ENCODE peak calls at places on chromosomes 11 and 22, in six cellular contexts. X is lower leg skin, U is adrenal gland, F is testis, S is A549, L is uterus. V is an unnamed sample.

GRCh38 chr11:130208241-130209127 is 48.9 kb downstream of the ST14 start:
- DNase-seq in F (no peak), U (no peak), L (no peak), S (no peak), X (no peak), V (no peak)

GRCh38 chr11:2533642-2534115 is 88.9 kb downstream of the KCNQ1 start:
- DNase-seq in L (peak), X (peak), S (no peak), U (peak), F (peak), V (peak)

GRCh38 chr11:74687237-74688005 is 43.8 kb downstream of the CHRDL2 start:
- DNase-seq in F (no peak), S (no peak), U (no peak), X (no peak), L (no peak), V (no peak)

GRCh38 chr22:39932918-39933649 is 27.1 kb upstream of the TMA7B start:
- DNase-seq in L (no peak), S (peak), F (no peak), X (no peak), U (peak), V (peak)

GRCh38 chr22:49769691-49770315 is 57.9 kb downstream of the BRD1 start:
- DNase-seq in U (no peak), F (no peak), L (no peak), S (no peak), X (no peak), V (no peak)

GRCh38 chr22:38841211-38841610 is 2.6 kb downstream of the NPTXR start:
- DNase-seq in L (no peak), S (no peak), U (no peak), F (no peak), X (no peak), V (no peak)

GRCh38 chr11:125091247-125091876 is 20.1 kb downstream of the TMEM218 start:
- DNase-seq in U (peak), L (no peak), S (peak), X (no peak), F (peak), V (peak)

GRCh38 chr11:86243377-86243776 is 1.2 kb upstream of the EED start:
- DNase-seq in L (no peak), S (no peak), X (no peak), U (no peak), F (no peak), V (no peak)

GRCh38 chr11:13551834-13552233 is 56.0 kb upstream of the PTH start:
- DNase-seq in U (no peak), L (no peak), S (no peak), X (no peak), F (no peak), V (no peak)

GRCh38 chr22:19761022-19761499 is 483 bp downstream of the TBX1 start:
- DNase-seq in S (no peak), X (no peak), F (no peak), U (no peak), L (no peak), V (no peak)

GRCh38 chr11:95378106-95378505 is 147.1 kb upstream of the SESN3 start:
- DNase-seq in L (no peak), F (no peak), X (no peak), S (no peak), U (no peak), V (no peak)

GRCh38 chr11:77372736-77373135 is 71.2 kb upstream of the GDPD4 start:
- DNase-seq in X (no peak), L (no peak), U (no peak), F (no peak), S (no peak), V (no peak)

GRCh38 chr11:121248496-121248895 is 44.1 kb upstream of the SC5D start:
- DNase-seq in U (no peak), S (no peak), F (no peak), L (no peak), X (no peak), V (no peak)

GRCh38 chr11:67154726-67155125 is 35.7 kb downstream of the KDM2A start:
- DNase-seq in S (no peak), X (no peak), F (no peak), L (no peak), U (no peak), V (no peak)

GRCh38 chr22:49976439-49977175 is 16.0 kb downstream of the PIM3 start:
- DNase-seq in L (no peak), U (no peak), F (no peak), X (peak), S (no peak), V (no peak)

GRCh38 chr11:116869610-116870009 is 32.2 kb upstream of the APOA1 start:
- DNase-seq in F (no peak), L (no peak), U (no peak), S (no peak), X (no peak), V (no peak)

GRCh38 chr22:48781868-48782267 is 1045.8 kb downstream of the BRD1 start:
- DNase-seq in U (no peak), S (no peak), L (no peak), X (no peak), F (no peak), V (no peak)

GRCh38 chr11:95345651-95346050 is 114.6 kb upstream of the SESN3 start:
- DNase-seq in X (no peak), L (no peak), S (no peak), U (no peak), F (no peak), V (no peak)

GRCh38 chr11:45739866-45740265 is 65.1 kb upstream of the SLC35C1 start:
- DNase-seq in X (no peak), L (no peak), S (no peak), U (no peak), F (no peak), V (no peak)

GRCh38 chr11:70783356-70783755 is 385.0 kb downstream of the CTTN start:
- DNase-seq in U (peak), F (no peak), X (no peak), L (no peak), S (no peak), V (no peak)

GRCh38 chr11:62400760-62401159 is 18.1 kb upstream of the SCGB1A1 start:
- DNase-seq in F (peak), S (no peak), X (peak), U (peak), L (peak), V (no peak)

GRCh38 chr22:49570032-49570848 is 257.4 kb downstream of the BRD1 start:
- DNase-seq in F (no peak), L (peak), X (no peak), S (no peak), U (no peak), V (no peak)

GRCh38 chr11:35598254-35599125 is 19.8 kb upstream of the FJX1 start:
- DNase-seq in X (no peak), S (no peak), F (no peak), U (no peak), L (no peak), V (no peak)

GRCh38 chr11:83836883-83837654 is 550.9 kb upstream of the CCDC90B start:
- DNase-seq in X (no peak), L (no peak), F (peak), U (peak), S (peak), V (peak)

GRCh38 chr11:75073459-75074190 is 23.1 kb downstream of the OR2AT4 start:
- DNase-seq in F (no peak), L (no peak), U (no peak), S (no peak), X (no peak), V (no peak)

GRCh38 chr11:123798079-123798478 is 8.1 kb downstream of the OR6M1 start:
- DNase-seq in F (peak), L (no peak), X (no peak), S (no peak), U (no peak), V (no peak)

GRCh38 chr11:111162306-111162705 is 83.2 kb upstream of the POU2AF2 start:
- DNase-seq in S (no peak), F (no peak), L (no peak), U (no peak), X (no peak), V (no peak)
- TF ChIP-seq POLR2A in S (no peak), F (no peak), L (no peak), U (no peak), X (no peak), V (no peak)

GRCh38 chr22:37604074-37604473 is 4.6 kb upstream of the GGA1 start:
- DNase-seq in F (no peak), X (no peak), S (no peak), U (no peak), L (no peak), V (no peak)

GRCh38 chr22:37604875-37605274 is 3.8 kb upstream of the GGA1 start:
- DNase-seq in L (no peak), U (no peak), F (no peak), X (no peak), S (no peak), V (no peak)

GRCh38 chr22:37601203-37601539 is 7.5 kb upstream of the GGA1 start:
- DNase-seq in X (no peak), L (no peak), S (no peak), U (no peak), F (no peak), V (no peak)

GRCh38 chr22:37599161-37599560 is 9.5 kb upstream of the GGA1 start:
- DNase-seq in F (peak), U (peak), S (no peak), L (no peak), X (peak), V (no peak)

DNA sequence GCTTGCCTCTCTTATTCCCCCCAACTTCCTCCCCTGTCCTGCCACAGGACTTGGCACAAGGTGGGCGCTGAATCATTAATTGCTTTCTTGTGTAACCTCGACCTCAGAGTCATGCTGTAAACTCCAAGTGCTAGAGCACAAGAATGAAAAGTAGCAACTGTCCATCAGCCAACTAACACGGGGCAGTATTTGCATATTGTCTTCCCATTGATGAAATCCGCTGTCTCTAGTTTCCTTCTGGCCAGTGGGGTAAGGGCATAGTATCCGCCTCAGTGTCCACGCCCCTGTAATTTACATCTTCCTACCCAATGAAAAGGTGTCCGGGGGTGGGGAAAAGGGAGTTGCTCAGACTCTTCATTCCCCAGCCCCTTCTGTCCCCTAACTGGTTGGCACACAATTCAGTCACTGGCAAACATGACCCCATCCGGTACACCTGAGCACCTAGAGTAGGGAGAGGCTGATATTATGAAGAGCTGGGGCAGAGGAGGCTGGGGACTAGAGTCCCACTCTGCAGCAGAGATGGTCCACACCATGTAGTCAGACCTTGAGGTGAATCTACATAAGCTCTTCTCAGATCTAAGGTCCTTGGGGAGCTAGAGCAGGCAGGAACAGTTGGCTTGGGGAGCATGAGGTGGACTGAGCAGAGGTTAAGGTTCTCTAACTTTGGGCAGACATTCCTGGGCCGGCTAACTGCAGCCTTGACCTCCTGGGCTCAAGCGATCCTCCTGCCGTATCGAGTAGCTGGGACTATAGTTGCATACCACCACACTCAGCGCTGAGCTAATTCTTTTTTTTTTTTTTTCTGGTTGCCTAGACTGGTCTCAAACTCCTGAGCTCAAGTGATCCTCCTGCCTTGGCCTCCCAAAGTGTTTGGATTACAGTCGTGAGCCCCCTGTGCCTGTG is 6.8 kb upstream of the GGA1 start:
- DNase-seq in X (no peak), F (peak), L (no peak), S (no peak), U (peak), V (peak)
- TF ChIP-seq POLR2A in X (no peak), F (no peak), L (no peak), S (no peak), U (no peak), V (no peak)

GRCh38 chr22:41531422-41531727 is 12.9 kb downstream of the POLR3H start:
- DNase-seq in S (no peak), U (no peak), L (no peak), F (no peak), X (no peak), V (no peak)

GRCh38 chr22:41534219-41534618 is 10.1 kb downstream of the POLR3H start:
- DNase-seq in S (no peak), X (no peak), U (no peak), L (no peak), F (no peak), V (no peak)

GRCh38 chr22:41535244-41535643 is 9.0 kb downstream of the POLR3H start:
- DNase-seq in S (peak), U (no peak), L (no peak), X (no peak), F (no peak), V (no peak)

GRCh38 chr22:41531736-41532477 is 12.4 kb downstream of the POLR3H start:
- DNase-seq in S (no peak), X (no peak), L (no peak), F (no peak), U (no peak), V (no peak)

GRCh38 chr22:41532908-41533825 is 11.1 kb downstream of the POLR3H start:
- DNase-seq in F (peak), S (peak), L (peak), U (peak), X (no peak), V (peak)
- TF ChIP-seq POLR2A in F (no peak), S (no peak), L (no peak), U (no peak), X (no peak), V (no peak)

GRCh38 chr11:12149672-12150225 is 39.4 kb downstream of the MICAL2 start:
- DNase-seq in F (peak), U (no peak), S (no peak), L (no peak), X (no peak), V (no peak)
- TF ChIP-seq POLR2A in F (no peak), U (no peak), S (no peak), L (no peak), X (no peak), V (no peak)

GRCh38 chr11:357582-357981 is 11.7 kb upstream of the B4GALNT4 start:
- DNase-seq in L (no peak), F (no peak), S (no peak), X (no peak), U (no peak), V (no peak)

GRCh38 chr11:353315-353857 is 15.9 kb upstream of the B4GALNT4 start:
- DNase-seq in X (peak), L (peak), U (peak), S (no peak), F (peak), V (peak)

GRCh38 chr11:358129-358805 is 11.0 kb upstream of the B4GALNT4 start:
- DNase-seq in L (no peak), S (no peak), X (no peak), U (no peak), F (no peak), V (no peak)

GRCh38 chr11:356610-357009 is 12.7 kb upstream of the B4GALNT4 start:
- DNase-seq in L (no peak), X (no peak), U (no peak), F (no peak), S (no peak), V (no peak)

DNA sequence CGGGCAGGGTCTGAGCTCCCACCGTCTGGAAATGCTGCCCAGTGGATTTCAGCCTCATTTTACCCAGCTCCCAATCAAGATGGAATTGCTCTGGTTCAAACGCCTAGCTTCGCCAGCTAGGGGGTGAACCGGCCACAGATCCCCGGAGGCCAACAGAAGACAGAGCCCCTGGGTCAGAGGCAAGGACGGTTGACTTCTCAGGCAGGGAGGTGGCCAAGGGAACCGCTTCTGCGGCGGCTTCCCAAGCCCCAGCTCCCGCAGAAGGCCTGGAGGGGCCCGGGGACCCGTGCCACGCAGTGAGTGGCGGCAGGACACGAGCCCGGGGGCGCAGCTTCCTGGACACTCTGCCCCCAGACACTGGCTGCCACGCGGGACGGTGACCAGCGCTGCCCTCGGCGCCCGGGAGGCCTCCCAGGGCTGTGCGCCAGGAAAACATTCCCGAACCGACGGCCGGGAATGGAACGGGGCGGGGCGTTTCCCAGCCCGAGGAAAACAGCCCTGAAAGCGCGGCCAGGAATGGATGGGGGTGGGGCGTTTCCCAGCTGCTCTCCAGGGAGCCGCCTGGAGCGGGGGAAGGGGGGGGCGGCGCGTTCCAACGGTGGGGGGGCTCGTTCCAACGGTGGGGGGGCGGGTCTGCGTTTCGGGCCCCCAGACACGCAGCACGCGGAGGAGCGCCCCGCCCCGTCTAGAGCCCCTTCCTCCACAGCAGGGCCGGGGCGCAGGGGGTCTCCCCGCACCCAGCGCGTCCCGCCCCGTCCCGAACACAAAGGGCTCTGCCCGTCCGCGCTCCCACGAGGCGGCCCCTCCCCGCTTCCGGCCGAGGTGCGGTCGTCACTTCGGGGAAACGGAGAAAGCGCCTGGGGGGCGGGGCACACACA is 13.5 kb upstream of the B4GALNT4 start:
- DNase-seq in U (peak), L (peak), F (peak), X (peak), S (peak), V (peak)
- TF ChIP-seq POLR2A in U (peak), L (peak), F (no peak), X (no peak), S (peak), V (peak)

GRCh38 chr22:30305906-30306628 is 16.8 kb upstream of the CASTOR1 start:
- DNase-seq in F (no peak), U (no peak), L (no peak), S (no peak), X (no peak), V (no peak)

GRCh38 chr22:30307026-30307574 is 17.8 kb upstream of the CASTOR1 start:
- DNase-seq in U (no peak), X (no peak), L (no peak), S (no peak), F (no peak), V (no peak)

GRCh38 chr22:30306629-30307016 is 17.3 kb upstream of the CASTOR1 start:
- DNase-seq in X (no peak), L (no peak), S (no peak), U (no peak), F (no peak), V (no peak)

GRCh38 chr22:30304495-30305244 is 15.4 kb upstream of the CASTOR1 start:
- DNase-seq in F (no peak), S (no peak), X (no peak), U (no peak), L (peak), V (peak)

GRCh38 chr22:30305519-30305905 is 16.2 kb upstream of the CASTOR1 start:
- DNase-seq in F (peak), S (no peak), U (peak), L (peak), X (peak), V (peak)
- TF ChIP-seq POLR2A in F (no peak), S (no peak), U (peak), L (peak), X (no peak), V (peak)

GRCh38 chr11:65396769-65397745 is 10.6 kb downstream of the FRMD8 start:
- DNase-seq in X (no peak), L (no peak), F (no peak), S (no peak), U (no peak), V (no peak)
- TF ChIP-seq POLR2A in X (no peak), L (no peak), F (no peak), S (no peak), U (no peak), V (no peak)

GRCh38 chr22:36237462-36238347 is 1.6 kb downstream of the APOL2 start:
- DNase-seq in L (no peak), U (no peak), X (no peak), S (no peak), F (no peak), V (no peak)

GRCh38 chr22:36236338-36237319 is 2.7 kb downstream of the APOL2 start:
- DNase-seq in U (no peak), L (no peak), F (no peak), S (no peak), X (no peak), V (no peak)

GRCh38 chr22:36238348-36239149 is 778 bp downstream of the APOL2 start:
- DNase-seq in L (peak), X (no peak), S (no peak), U (peak), F (peak), V (peak)

GRCh38 chr22:36239150-36239400 is 252 bp downstream of the APOL2 start:
- DNase-seq in L (no peak), X (no peak), S (peak), F (no peak), U (no peak), V (no peak)

DNA sequence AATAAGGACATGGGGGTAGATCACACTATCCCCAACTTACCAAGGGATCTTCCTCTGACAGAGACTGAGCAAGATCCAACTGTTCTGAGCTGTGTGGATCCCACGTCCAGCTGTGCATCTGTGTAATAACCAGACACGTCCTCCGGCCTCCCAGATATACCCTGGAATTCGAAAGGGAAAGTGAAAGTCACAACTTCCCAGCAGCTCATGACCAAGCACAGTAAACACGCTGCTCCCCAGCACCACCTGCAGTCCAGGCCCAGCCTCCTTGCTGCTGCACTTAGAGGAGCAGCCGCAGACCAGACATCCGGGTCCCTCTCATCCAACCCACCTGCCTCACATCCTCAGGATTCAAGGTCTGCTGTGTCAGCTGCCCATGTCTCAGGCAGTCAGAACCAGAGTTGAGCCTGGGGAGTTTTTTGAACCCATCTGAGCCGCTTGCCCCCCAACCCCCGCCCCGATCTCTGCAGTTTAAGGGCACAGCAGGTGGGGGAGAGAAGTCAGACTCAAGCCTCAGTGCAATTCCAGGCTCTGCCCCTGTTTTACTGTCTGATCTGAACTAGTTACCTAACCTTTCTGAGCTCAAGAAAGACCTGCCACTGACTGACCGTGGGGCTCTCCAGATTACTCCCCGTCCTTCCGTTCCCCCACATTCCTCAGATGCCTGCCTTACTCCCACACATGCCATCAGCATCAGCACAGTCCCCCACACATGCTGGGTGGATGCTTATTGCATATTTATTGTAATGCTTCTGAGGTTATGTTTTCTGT is at the start of gene APOL2:
- DNase-seq in X (peak), U (peak), S (peak), F (peak), L (peak), V (peak)
- TF ChIP-seq POLR2A in X (no peak), U (peak), S (no peak), F (no peak), L (peak), V (peak)

V was measured in endothelial cell of umbilical vein.